ENCODE peak calls at places on chromosomes 4 and X, in seven cellular contexts. N, J, K, M, D, O and C are unnamed samples.
A peak's percentile ranks its signal among the peaks of the same experiment; 100 is the strongest.

GRCh38 chr4:153257151-153257620 is 52.9 kb downstream of the TRIM2 start:
- DNase-seq in N (peak; percentile 29), J (no peak), K (peak; percentile 36), M (no peak), D (peak; percentile 69), O (peak; percentile 75), C (no peak)

GRCh38 chr4:119525005-119525749 is 103.4 kb downstream of the PDE5A start:
- DNase-seq in N (no peak), J (no peak), K (peak; percentile 2), M (no peak), D (no peak), O (no peak), C (no peak)

GRCh38 chrX:107753186-107753585 is 22.4 kb downstream of the TSC22D3 start:
- DNase-seq in N (no peak), J (no peak), K (no peak), M (no peak), D (no peak), O (peak; percentile 27), C (no peak)

GRCh38 chr4:177861551-177862094 is 419.4 kb upstream of the AGA start:
- DNase-seq in N (no peak), J (no peak), K (no peak), M (no peak), D (no peak), O (no peak), C (no peak)

GRCh38 chr4:87150498-87151261 is 69.7 kb downstream of the KLHL8 start:
- DNase-seq in N (no peak), J (peak; percentile 27), K (peak; percentile 98), M (peak; percentile 55), D (peak; percentile 72), O (no peak), C (peak; percentile 32)

GRCh38 chr4:176065365-176066249 is at the start of gene WDR17:
- DNase-seq in N (peak; percentile 89), J (peak; percentile 44), K (peak; percentile 75), M (no peak), D (peak; percentile 94), O (peak; percentile 96), C (peak; percentile 81)

GRCh38 chrX:71618303-71618721 is at the start of gene CXCR3:
- DNase-seq in N (peak; percentile 60), J (peak; percentile 28), K (no peak), M (no peak), D (no peak), O (no peak), C (peak; percentile 24)

GRCh38 chrX:11770320-11770719 is 12.3 kb downstream of the MSL3 start:
- DNase-seq in N (no peak), J (peak; percentile 24), K (peak; percentile 61), M (peak; percentile 22), D (peak; percentile 33), O (no peak), C (peak; percentile 56)

GRCh38 chr4:132123870-132124623 is 1025.0 kb upstream of the PCDH10 start:
- DNase-seq in N (no peak), J (no peak), K (peak; percentile 2), M (peak; percentile 37), D (no peak), O (no peak), C (no peak)

GRCh38 chr4:112144546-112145325 is 518 bp upstream of the FAM241A start:
- DNase-seq in N (peak; percentile 38), J (no peak), K (no peak), M (no peak), D (no peak), O (peak; percentile 65), C (no peak)

GRCh38 chr4:13523591-13524503 is 20.5 kb downstream of the NKX3-2 start:
- DNase-seq in N (no peak), J (no peak), K (no peak), M (no peak), D (no peak), O (no peak), C (no peak)

GRCh38 chr4:135249006-135249405 is 1047.4 kb upstream of the PABPC4L start:
- DNase-seq in N (no peak), J (no peak), K (no peak), M (no peak), D (no peak), O (no peak), C (no peak)

GRCh38 chr4:48360285-48360965 is 19.1 kb downstream of the SLAIN2 start:
- DNase-seq in N (no peak), J (no peak), K (peak; percentile 85), M (no peak), D (no peak), O (no peak), C (no peak)

GRCh38 chr4:71878388-71878787 is 94.5 kb upstream of the GC start:
- DNase-seq in N (no peak), J (no peak), K (no peak), M (no peak), D (no peak), O (no peak), C (no peak)

DNA sequence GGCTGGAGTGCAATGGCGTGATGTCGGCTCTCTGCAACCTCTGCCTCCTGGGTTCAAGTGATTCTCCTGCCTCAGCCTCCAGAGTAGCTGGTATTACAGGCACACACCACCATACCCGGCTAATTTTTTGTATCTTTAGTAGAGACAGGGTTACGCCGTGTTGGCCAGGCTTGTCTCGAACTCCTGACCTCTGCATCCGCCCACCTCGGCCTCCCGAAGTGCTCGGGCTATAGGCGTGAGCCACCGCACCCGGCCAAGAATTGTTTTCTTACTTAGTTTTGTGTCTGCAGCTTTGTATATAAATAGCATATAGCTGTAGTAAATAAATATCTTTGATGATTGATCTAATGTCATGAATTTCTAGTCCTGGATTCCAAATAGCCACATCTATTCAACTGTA is 81.1 kb downstream of the IL1RAPL1 start:
- DNase-seq in N (no peak), J (no peak), K (no peak), M (no peak), D (no peak), O (no peak), C (no peak)
- H3K4me1 ChIP-seq in N (no peaks in the 10 kb centered on the region), J (no peaks in the 10 kb centered on the region), K (no peaks in the 10 kb centered on the region), M (peaks cover 2% of the 10 kb centered on the region), D (peaks cover 2% of the 10 kb centered on the region), O (no peaks in the 10 kb centered on the region), C (no peaks in the 10 kb centered on the region)

GRCh38 chr4:184453402-184454160 is 20.8 kb downstream of the IRF2 start:
- DNase-seq in N (no peak), J (no peak), K (peak; percentile 55), M (no peak), D (no peak), O (no peak), C (peak; percentile 77)

GRCh38 chr4:184448828-184449227 is 25.5 kb downstream of the IRF2 start:
- DNase-seq in N (peak; percentile 59), J (no peak), K (peak; percentile 20), M (no peak), D (no peak), O (no peak), C (no peak)

GRCh38 chr4:184450045-184450444 is 24.3 kb downstream of the IRF2 start:
- DNase-seq in N (no peak), J (no peak), K (no peak), M (no peak), D (no peak), O (no peak), C (no peak)

GRCh38 chr4:184451726-184452125 is 22.6 kb downstream of the IRF2 start:
- DNase-seq in N (no peak), J (no peak), K (no peak), M (no peak), D (no peak), O (no peak), C (no peak)

GRCh38 chr4:184450743-184451142 is 23.6 kb downstream of the IRF2 start:
- DNase-seq in N (no peak), J (no peak), K (no peak), M (no peak), D (no peak), O (no peak), C (no peak)
- H3K27ac ChIP-seq in N (no peak overlapping the region), J (no peak overlapping the region), K (no peak overlapping the region), M (no peak overlapping the region), D (no peak overlapping the region), O (peak overlapping the region; percentile 17), C (no peak overlapping the region)

GRCh38 chr4:25949994-25950393 is 36.0 kb downstream of the SMIM20 start:
- DNase-seq in N (no peak), J (no peak), K (no peak), M (no peak), D (no peak), O (no peak), C (no peak)
- H3K27me3 ChIP-seq in N (peaks cover 10% of the 10 kb centered on the region), J (peaks cover 4% of the 10 kb centered on the region), K (no peaks in the 10 kb centered on the region), M (no peaks in the 10 kb centered on the region), D (no peaks in the 10 kb centered on the region), O (no peaks in the 10 kb centered on the region), C (no peaks in the 10 kb centered on the region)

GRCh38 chr4:139795476-139795875 is 129.9 kb downstream of the MGST2 start:
- DNase-seq in N (no peak), J (no peak), K (no peak), M (no peak), D (no peak), O (no peak), C (no peak)
- H3K4me1 ChIP-seq in N (peaks cover 7% of the 10 kb centered on the region), J (no peaks in the 10 kb centered on the region), K (no peaks in the 10 kb centered on the region), M (no peaks in the 10 kb centered on the region), D (no peaks in the 10 kb centered on the region), O (peaks cover 4% of the 10 kb centered on the region), C (no peaks in the 10 kb centered on the region)

DNA sequence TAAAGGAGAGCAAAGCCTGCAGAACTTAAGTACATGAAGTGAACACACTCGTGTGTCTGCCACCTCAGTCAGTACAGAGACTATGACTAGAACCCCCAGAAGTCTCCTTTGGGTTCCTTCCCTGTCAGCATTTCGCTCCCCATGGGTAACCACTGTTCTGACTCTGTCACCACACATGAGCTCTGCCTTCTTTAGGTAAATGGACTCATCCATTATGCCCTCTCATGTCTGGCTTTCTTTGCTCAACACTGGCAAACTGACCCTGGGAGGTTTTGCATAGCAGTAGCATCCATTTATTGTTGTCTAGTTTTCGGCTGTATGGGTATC is 38.5 kb downstream of the TBC1D14 start:
- DNase-seq in N (no peak), J (no peak), K (no peak), M (no peak), D (no peak), O (no peak), C (no peak)
- H3K27ac ChIP-seq in N (no peak overlapping the region), J (no peak overlapping the region), K (no peak overlapping the region), M (no peak overlapping the region), D (no peak overlapping the region), O (no peak overlapping the region), C (no peak overlapping the region)